ENCODE peak calls at places on chromosomes 13 and 19, in eight cellular contexts. U, B, K, C, Q, S, T and L are unnamed samples.

GRCh38 chr13:101514695-101515275 is 62.3 kb downstream of the ITGBL1 start:
- DNase-seq in U (no peak), B (peak; percentile 13), K (peak; percentile 35), C (peak; percentile 8), Q (no peak), S (peak; percentile 59), T (peak; percentile 75), L (no peak)

GRCh38 chr13:105436946-105437345 is 1098.5 kb downstream of the EFNB2 start:
- DNase-seq in U (no peak), B (no peak), K (peak; percentile 18), C (no peak), Q (no peak), S (no peak), T (no peak), L (no peak)

GRCh38 chr19:55028757-55029156 is 9.3 kb downstream of the GP6 start:
- DNase-seq in U (no peak), B (no peak), K (no peak), C (no peak), Q (no peak), S (no peak), T (no peak), L (no peak)

GRCh38 chr19:48717059-48717395 is 2.5 kb downstream of the MAMSTR start:
- DNase-seq in U (no peak), B (no peak), K (no peak), C (no peak), Q (no peak), S (no peak), T (no peak), L (no peak)

GRCh38 chr19:50214699-50215543 is 11.5 kb downstream of the MYH14 start:
- DNase-seq in U (no peak), B (peak; percentile 88), K (no peak), C (no peak), Q (peak; percentile 94), S (no peak), T (peak; percentile 97), L (no peak)

GRCh38 chr13:48730971-48731658 is 77.4 kb downstream of the CYSLTR2 start:
- DNase-seq in U (no peak), B (no peak), K (peak; percentile 78), C (no peak), Q (no peak), S (no peak), T (peak; percentile 44), L (no peak)

GRCh38 chr19:49912965-49913685 is 15.9 kb upstream of the ATF5 start:
- DNase-seq in U (no peak), B (no peak), K (no peak), C (peak; percentile 52), Q (no peak), S (peak; percentile 62), T (no peak), L (no peak)

GRCh38 chr13:102872531-102872930 is 26.7 kb downstream of the ERCC5 start:
- DNase-seq in U (no peak), B (no peak), K (no peak), C (no peak), Q (no peak), S (no peak), T (no peak), L (no peak)

GRCh38 chr19:46892252-46893179 is 31.7 kb downstream of the ARHGAP35 start:
- DNase-seq in U (no peak), B (no peak), K (no peak), C (no peak), Q (no peak), S (no peak), T (no peak), L (no peak)

GRCh38 chr13:48411281-48412099 is 1.4 kb downstream of the LPAR6 start:
- DNase-seq in U (no peak), B (no peak), K (no peak), C (no peak), Q (no peak), S (no peak), T (peak; percentile 32), L (no peak)

GRCh38 chr13:44272692-44273091 is 100.9 kb upstream of the SERP2 start:
- DNase-seq in U (no peak), B (no peak), K (peak; percentile 81), C (no peak), Q (no peak), S (no peak), T (no peak), L (no peak)

GRCh38 chr13:23140492-23140891 is 40.3 kb upstream of the SGCG start:
- DNase-seq in U (no peak), B (no peak), K (no peak), C (no peak), Q (no peak), S (no peak), T (peak; percentile 71), L (no peak)

GRCh38 chr13:62710766-62711165 is 1295.1 kb upstream of the PCDH20 start:
- DNase-seq in U (no peak), B (no peak), K (no peak), C (no peak), Q (no peak), S (no peak), T (no peak), L (no peak)

GRCh38 chr13:27578121-27579030 is 42.0 kb downstream of the LNX2 start:
- DNase-seq in U (no peak), B (no peak), K (peak; percentile 9), C (no peak), Q (no peak), S (no peak), T (peak; percentile 78), L (no peak)

GRCh38 chr19:12821761-12822160 is 12.6 kb downstream of the RTBDN start:
- DNase-seq in U (no peak), B (no peak), K (no peak), C (no peak), Q (no peak), S (no peak), T (peak; percentile 63), L (no peak)

GRCh38 chr19:16876904-16877361 is 11.9 kb upstream of the F2RL3 start:
- DNase-seq in U (no peak), B (no peak), K (peak; percentile 84), C (no peak), Q (no peak), S (no peak), T (peak; percentile 56), L (peak; percentile 54)

GRCh38 chr19:16875584-16876555 is 12.9 kb upstream of the F2RL3 start:
- DNase-seq in U (no peak), B (no peak), K (no peak), C (no peak), Q (no peak), S (no peak), T (no peak), L (no peak)

GRCh38 chr19:16874250-16874977 is 14.4 kb upstream of the F2RL3 start:
- DNase-seq in U (no peak), B (no peak), K (no peak), C (no peak), Q (no peak), S (no peak), T (no peak), L (no peak)

GRCh38 chr19:16878181-16878965 is 10.4 kb upstream of the F2RL3 start:
- DNase-seq in U (no peak), B (no peak), K (no peak), C (no peak), Q (no peak), S (no peak), T (no peak), L (no peak)

DNA sequence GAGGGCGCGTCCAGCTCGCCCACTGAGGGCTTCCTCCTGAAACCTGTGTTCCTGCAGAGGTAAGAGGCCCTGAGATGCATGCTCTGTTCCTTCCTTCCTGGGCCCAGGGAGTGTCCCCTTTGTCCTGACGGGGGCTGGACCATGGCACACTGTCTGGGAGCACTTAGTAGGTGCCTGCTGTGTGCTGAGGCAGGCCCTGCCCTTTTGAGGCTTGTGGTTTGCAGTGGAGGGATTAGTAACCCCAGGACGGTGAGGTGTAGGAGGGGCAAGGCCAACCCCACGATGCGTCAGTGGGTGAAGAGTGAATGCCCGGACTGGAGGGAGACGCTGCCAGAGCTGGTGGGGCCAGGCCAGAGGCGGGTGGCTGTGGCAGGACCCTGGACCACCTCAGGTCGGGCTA is 11.2 kb upstream of the F2RL3 start:
- DNase-seq in U (no peak), B (no peak), K (peak; percentile 11), C (no peak), Q (no peak), S (no peak), T (no peak), L (peak; percentile 28)
- H3K4me3 ChIP-seq in U (no peak overlapping the region), B (no peak overlapping the region), K (no peak overlapping the region), C (no peak overlapping the region), Q (no peak overlapping the region), S (no peak overlapping the region), T (no peak overlapping the region), L (no peak overlapping the region)

GRCh38 chr19:38717051-38717450 is 27.2 kb downstream of the CAPN12 start:
- DNase-seq in U (no peak), B (no peak), K (no peak), C (no peak), Q (no peak), S (no peak), T (no peak), L (no peak)
- H3K9me3 ChIP-seq in U (no peaks in the 10 kb centered on the region), B (no peaks in the 10 kb centered on the region), K (no peaks in the 10 kb centered on the region), C (no peaks in the 10 kb centered on the region), Q (no peaks in the 10 kb centered on the region), S (no peaks in the 10 kb centered on the region), T (no peaks in the 10 kb centered on the region), L (no peaks in the 10 kb centered on the region)

GRCh38 chr19:10518444-10519361 is 1.5 kb upstream of the S1PR5 start:
- DNase-seq in U (no peak), B (peak; percentile 51), K (no peak), C (no peak), Q (no peak), S (no peak), T (no peak), L (no peak)

GRCh38 chr19:10516671-10517286 is 468 bp downstream of the S1PR5 start:
- DNase-seq in U (no peak), B (peak; percentile 27), K (no peak), C (no peak), Q (no peak), S (no peak), T (no peak), L (no peak)

GRCh38 chr19:10516064-10516385 is 1.2 kb downstream of the S1PR5 start:
- DNase-seq in U (no peak), B (no peak), K (no peak), C (no peak), Q (no peak), S (no peak), T (no peak), L (no peak)

GRCh38 chr19:10517760-10518443 is 655 bp upstream of the S1PR5 start:
- DNase-seq in U (no peak), B (peak; percentile 38), K (no peak), C (peak; percentile 88), Q (no peak), S (no peak), T (peak; percentile 41), L (peak; percentile 66)

DNA sequence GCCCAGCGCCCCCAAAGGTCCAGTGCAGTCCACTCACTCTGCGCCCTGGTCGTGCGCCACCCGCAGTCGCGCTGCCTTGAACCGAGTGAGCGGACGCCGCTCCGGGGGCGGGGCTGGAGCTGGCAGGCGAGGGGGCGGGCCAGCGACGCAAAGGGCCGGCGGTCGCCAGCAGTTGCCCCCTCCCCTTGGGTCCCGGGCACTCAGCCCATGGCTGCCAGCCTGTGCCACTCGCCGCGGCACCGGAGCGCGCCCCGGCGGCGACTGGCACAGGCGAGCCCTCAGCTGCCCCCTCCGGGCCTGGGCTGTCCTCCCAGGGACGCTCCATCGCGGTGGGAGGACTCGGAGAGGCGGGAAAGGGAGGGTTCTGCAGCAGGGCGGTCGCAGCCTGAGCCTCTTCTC is at the start of gene S1PR5:
- DNase-seq in U (no peak), B (peak; percentile 64), K (no peak), C (peak; percentile 70), Q (peak; percentile 71), S (no peak), T (no peak), L (peak; percentile 72)
- H3K4me3 ChIP-seq in U (peak within 1 kb of the TSS; percentile 52), B (no peak within 1 kb of the TSS), K (peak within 1 kb of the TSS; percentile 33), C (peak within 1 kb of the TSS; percentile 30), Q (peak within 1 kb of the TSS; percentile 38), S (peak within 1 kb of the TSS; percentile 4), T (peak within 1 kb of the TSS; percentile 68), L (peak within 1 kb of the TSS; percentile 30)

GRCh38 chr19:43906774-43907173 is 28.3 kb downstream of the ZNF45 start:
- DNase-seq in U (no peak), B (no peak), K (no peak), C (no peak), Q (no peak), S (no peak), T (no peak), L (no peak)
- H3K9me3 ChIP-seq in U (peaks cover 91% of the 10 kb centered on the region), B (peaks cover 56% of the 10 kb centered on the region), K (peaks cover under 1% of the 10 kb centered on the region), C (no peaks in the 10 kb centered on the region), Q (peaks cover 62% of the 10 kb centered on the region), S (no peaks in the 10 kb centered on the region), T (no peaks in the 10 kb centered on the region), L (no peaks in the 10 kb centered on the region)